ENCODE peak calls at places on chromosomes 11 and 22, in eight cellular contexts. One of them, this sample, is unnamed.

GRCh38 chr11:1749787-1750351 is 526 bp downstream of the IFITM10 start:
- DNase-seq in A549: no peak
- DNase-seq in tibial nerve: no peak
- DNase-seq in heart left ventricle: no peak
- DNase-seq in IMR-90: peak
- DNase-seq in uterus: no peak
- DNase-seq in stomach: no peak
- DNase-seq in prostate gland: no peak
- DNase-seq in this sample: peak

GRCh38 chr11:102305352-102306047 is 11.8 kb upstream of the BIRC3 start:
- DNase-seq in A549: no peak
- DNase-seq in tibial nerve: no peak
- DNase-seq in heart left ventricle: no peak
- DNase-seq in IMR-90: no peak
- DNase-seq in uterus: no peak
- DNase-seq in stomach: no peak
- DNase-seq in prostate gland: no peak
- DNase-seq in this sample: no peak

GRCh38 chr22:36775589-36775965 is 342 bp downstream of the IFT27 start:
- DNase-seq in A549: no peak
- DNase-seq in tibial nerve: no peak
- DNase-seq in heart left ventricle: peak
- DNase-seq in IMR-90: peak
- DNase-seq in uterus: peak
- DNase-seq in stomach: peak
- DNase-seq in prostate gland: peak
- DNase-seq in this sample: peak

GRCh38 chr11:43278302-43278956 is 33.4 kb upstream of the API5 start:
- DNase-seq in A549: peak
- DNase-seq in tibial nerve: no peak
- DNase-seq in heart left ventricle: no peak
- DNase-seq in IMR-90: peak
- DNase-seq in uterus: no peak
- DNase-seq in stomach: no peak
- DNase-seq in prostate gland: no peak
- DNase-seq in this sample: no peak

GRCh38 chr22:39808087-39808486 is 85.5 kb downstream of the ENTHD1 start:
- DNase-seq in A549: peak
- DNase-seq in tibial nerve: no peak
- DNase-seq in heart left ventricle: no peak
- DNase-seq in IMR-90: peak
- DNase-seq in uterus: no peak
- DNase-seq in stomach: no peak
- DNase-seq in prostate gland: no peak
- DNase-seq in this sample: no peak

GRCh38 chr11:33733978-33734377 is 2.2 kb downstream of the CD59 start:
- DNase-seq in A549: no peak
- DNase-seq in tibial nerve: no peak
- DNase-seq in heart left ventricle: no peak
- DNase-seq in IMR-90: no peak
- DNase-seq in uterus: no peak
- DNase-seq in stomach: no peak
- DNase-seq in prostate gland: no peak
- DNase-seq in this sample: no peak

GRCh38 chr11:5364214-5364613 is 12.9 kb downstream of the OR51B6 start:
- DNase-seq in A549: no peak
- DNase-seq in tibial nerve: no peak
- DNase-seq in heart left ventricle: no peak
- DNase-seq in IMR-90: peak
- DNase-seq in uterus: no peak
- DNase-seq in stomach: no peak
- DNase-seq in prostate gland: no peak
- DNase-seq in this sample: no peak

GRCh38 chr22:38041760-38042584 is 15.2 kb upstream of the PICK1 start:
- DNase-seq in A549: no peak
- DNase-seq in tibial nerve: no peak
- DNase-seq in heart left ventricle: no peak
- DNase-seq in IMR-90: no peak
- DNase-seq in uterus: no peak
- DNase-seq in stomach: no peak
- DNase-seq in prostate gland: no peak
- DNase-seq in this sample: no peak

GRCh38 chr22:22870577-22871398 is 16.8 kb upstream of the IGLL5 start:
- DNase-seq in A549: no peak
- DNase-seq in tibial nerve: no peak
- DNase-seq in heart left ventricle: no peak
- DNase-seq in IMR-90: no peak
- DNase-seq in uterus: no peak
- DNase-seq in stomach: no peak
- DNase-seq in prostate gland: no peak
- DNase-seq in this sample: no peak

GRCh38 chr22:22872722-22873708 is 14.6 kb upstream of the IGLL5 start:
- DNase-seq in A549: no peak
- DNase-seq in tibial nerve: no peak
- DNase-seq in heart left ventricle: no peak
- DNase-seq in IMR-90: no peak
- DNase-seq in uterus: no peak
- DNase-seq in stomach: no peak
- DNase-seq in prostate gland: no peak
- DNase-seq in this sample: no peak

GRCh38 chr22:22867996-22868715 is 19.5 kb upstream of the IGLL5 start:
- DNase-seq in A549: no peak
- DNase-seq in tibial nerve: no peak
- DNase-seq in heart left ventricle: no peak
- DNase-seq in IMR-90: no peak
- DNase-seq in uterus: no peak
- DNase-seq in stomach: no peak
- DNase-seq in prostate gland: no peak
- DNase-seq in this sample: no peak

GRCh38 chr22:22866381-22867111 is 21.1 kb upstream of the IGLL5 start:
- DNase-seq in A549: no peak
- DNase-seq in tibial nerve: no peak
- DNase-seq in heart left ventricle: no peak
- DNase-seq in IMR-90: no peak
- DNase-seq in uterus: no peak
- DNase-seq in stomach: no peak
- DNase-seq in prostate gland: no peak
- DNase-seq in this sample: no peak

DNA sequence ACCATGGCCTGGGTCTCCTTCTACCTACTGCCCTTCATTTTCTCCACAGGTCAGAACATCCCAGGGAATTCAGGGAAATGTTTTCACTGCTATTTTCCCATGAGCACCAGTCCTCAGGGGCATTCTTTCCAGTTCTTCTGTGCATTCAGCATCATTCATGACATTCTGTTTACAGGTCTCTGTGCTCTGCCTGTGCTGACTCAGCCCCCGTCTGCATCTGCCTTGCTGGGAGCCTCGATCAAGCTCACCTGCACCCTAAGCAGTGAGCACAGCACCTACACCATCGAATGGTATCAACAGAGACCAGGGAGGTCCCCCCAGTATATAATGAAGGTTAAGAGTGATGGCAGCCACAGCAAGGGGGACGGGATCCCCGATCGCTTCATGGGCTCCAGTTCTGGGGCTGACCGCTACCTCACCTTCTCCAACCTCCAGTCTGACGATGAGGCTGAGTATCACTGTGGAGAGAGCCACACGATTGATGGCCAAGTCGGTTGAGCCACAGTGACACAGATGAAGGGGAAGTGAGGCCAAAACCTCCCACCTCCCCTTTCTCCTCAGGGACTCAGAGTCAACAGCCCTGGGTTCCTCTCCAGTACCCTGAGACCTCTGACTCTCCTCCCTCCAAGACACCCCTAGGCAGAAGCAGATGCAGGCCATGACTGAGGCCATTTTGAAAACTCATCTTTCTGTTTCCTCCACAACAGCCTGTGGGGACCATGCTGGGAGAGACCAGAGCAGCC is 15.9 kb upstream of the IGLL5 start:
- DNase-seq in A549: no peak
- DNase-seq in tibial nerve: no peak
- DNase-seq in heart left ventricle: no peak
- DNase-seq in IMR-90: no peak
- DNase-seq in uterus: no peak
- DNase-seq in stomach: no peak
- DNase-seq in prostate gland: no peak
- DNase-seq in this sample: no peak
- H3K4me3 ChIP-seq in A549: no peak
- H3K4me3 ChIP-seq in tibial nerve: no peak
- H3K4me3 ChIP-seq in heart left ventricle: no peak
- H3K4me3 ChIP-seq in IMR-90: no peak
- H3K4me3 ChIP-seq in uterus: no peak
- H3K4me3 ChIP-seq in stomach: no peak
- H3K4me3 ChIP-seq in prostate gland: no peak
- H3K4me3 ChIP-seq in this sample: no peak

DNA sequence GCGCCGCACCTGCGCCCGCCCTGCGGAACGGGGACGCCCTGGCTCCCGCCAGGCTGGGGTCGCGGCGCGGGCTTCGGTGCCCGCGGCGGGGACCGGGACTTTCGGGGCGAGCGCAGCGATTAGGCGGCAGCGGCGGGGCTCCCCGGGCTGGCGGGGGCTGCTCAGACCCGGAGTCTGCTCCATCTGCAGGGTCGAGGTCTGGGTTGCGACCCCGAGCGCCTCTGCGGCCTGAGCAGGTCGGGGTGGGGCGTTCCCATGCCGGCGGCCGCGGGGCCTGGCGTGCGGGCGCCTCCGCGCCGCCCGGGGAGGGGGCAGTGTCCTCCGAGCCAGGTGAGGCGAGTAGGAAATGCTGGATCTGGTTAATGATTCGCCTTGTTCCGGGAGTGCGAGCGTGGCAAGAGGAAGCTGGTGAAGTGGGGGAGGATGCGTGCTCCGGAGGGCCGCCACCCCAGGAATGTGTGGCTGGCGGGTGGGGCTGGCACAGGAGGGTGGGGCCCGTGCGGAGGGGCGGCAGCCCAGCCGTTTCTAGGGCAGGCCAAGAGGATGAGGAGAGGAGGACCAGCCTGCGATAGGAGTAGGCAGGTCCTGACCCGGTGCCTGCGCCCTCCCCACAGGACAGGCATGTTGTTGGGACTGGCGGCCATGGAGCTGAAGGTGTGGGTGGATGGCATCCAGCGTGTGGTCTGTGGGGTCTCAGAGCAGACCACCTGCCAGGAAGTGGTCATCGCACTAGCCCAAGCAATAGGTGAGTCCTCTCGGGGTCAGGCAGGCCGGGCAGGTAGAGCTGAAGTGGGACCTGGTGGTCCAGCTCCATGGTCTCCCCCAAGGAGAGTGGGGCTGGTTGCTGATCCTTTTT is 606 bp downstream of the RASSF7 start:
- DNase-seq in A549: peak
- DNase-seq in tibial nerve: no peak
- DNase-seq in heart left ventricle: peak
- DNase-seq in IMR-90: no peak
- DNase-seq in uterus: no peak
- DNase-seq in stomach: peak
- DNase-seq in prostate gland: no peak
- DNase-seq in this sample: no peak
- TF ChIP-seq POLR2A in A549: no peak
- TF ChIP-seq POLR2A in tibial nerve: no peak
- TF ChIP-seq POLR2A in heart left ventricle: no peak
- TF ChIP-seq POLR2A in IMR-90: no peak
- TF ChIP-seq POLR2A in uterus: no peak
- TF ChIP-seq POLR2A in stomach: no peak
- TF ChIP-seq POLR2A in prostate gland: peak
- TF ChIP-seq POLR2A in this sample: no peak

GRCh38 chr11:123742778-123743177 is 1.3 kb upstream of the ZNF202 start:
- DNase-seq in A549: no peak
- DNase-seq in tibial nerve: no peak
- DNase-seq in heart left ventricle: no peak
- DNase-seq in IMR-90: no peak
- DNase-seq in uterus: no peak
- DNase-seq in stomach: no peak
- DNase-seq in prostate gland: no peak
- DNase-seq in this sample: no peak

GRCh38 chr11:123740787-123741158 is 687 bp downstream of the ZNF202 start:
- DNase-seq in A549: no peak
- DNase-seq in tibial nerve: no peak
- DNase-seq in heart left ventricle: peak
- DNase-seq in IMR-90: no peak
- DNase-seq in uterus: no peak
- DNase-seq in stomach: no peak
- DNase-seq in prostate gland: no peak
- DNase-seq in this sample: no peak

GRCh38 chr11:123745764-123746451 is 4.4 kb upstream of the ZNF202 start:
- DNase-seq in A549: no peak
- DNase-seq in tibial nerve: no peak
- DNase-seq in heart left ventricle: no peak
- DNase-seq in IMR-90: no peak
- DNase-seq in uterus: no peak
- DNase-seq in stomach: no peak
- DNase-seq in prostate gland: no peak
- DNase-seq in this sample: no peak

GRCh38 chr11:123741159-123741951 is at the start of gene ZNF202:
- DNase-seq in A549: peak
- DNase-seq in tibial nerve: peak
- DNase-seq in heart left ventricle: peak
- DNase-seq in IMR-90: peak
- DNase-seq in uterus: peak
- DNase-seq in stomach: peak
- DNase-seq in prostate gland: peak
- DNase-seq in this sample: peak

GRCh38 chr11:123742334-123742733 is 874 bp upstream of the ZNF202 start:
- DNase-seq in A549: no peak
- DNase-seq in tibial nerve: no peak
- DNase-seq in heart left ventricle: no peak
- DNase-seq in IMR-90: no peak
- DNase-seq in uterus: no peak
- DNase-seq in stomach: no peak
- DNase-seq in prostate gland: no peak
- DNase-seq in this sample: no peak
- H3K4me3 ChIP-seq in A549: peak
- H3K4me3 ChIP-seq in tibial nerve: peak
- H3K4me3 ChIP-seq in heart left ventricle: peak
- H3K4me3 ChIP-seq in IMR-90: peak
- H3K4me3 ChIP-seq in uterus: peak
- H3K4me3 ChIP-seq in stomach: peak
- H3K4me3 ChIP-seq in prostate gland: peak
- H3K4me3 ChIP-seq in this sample: peak

DNA sequence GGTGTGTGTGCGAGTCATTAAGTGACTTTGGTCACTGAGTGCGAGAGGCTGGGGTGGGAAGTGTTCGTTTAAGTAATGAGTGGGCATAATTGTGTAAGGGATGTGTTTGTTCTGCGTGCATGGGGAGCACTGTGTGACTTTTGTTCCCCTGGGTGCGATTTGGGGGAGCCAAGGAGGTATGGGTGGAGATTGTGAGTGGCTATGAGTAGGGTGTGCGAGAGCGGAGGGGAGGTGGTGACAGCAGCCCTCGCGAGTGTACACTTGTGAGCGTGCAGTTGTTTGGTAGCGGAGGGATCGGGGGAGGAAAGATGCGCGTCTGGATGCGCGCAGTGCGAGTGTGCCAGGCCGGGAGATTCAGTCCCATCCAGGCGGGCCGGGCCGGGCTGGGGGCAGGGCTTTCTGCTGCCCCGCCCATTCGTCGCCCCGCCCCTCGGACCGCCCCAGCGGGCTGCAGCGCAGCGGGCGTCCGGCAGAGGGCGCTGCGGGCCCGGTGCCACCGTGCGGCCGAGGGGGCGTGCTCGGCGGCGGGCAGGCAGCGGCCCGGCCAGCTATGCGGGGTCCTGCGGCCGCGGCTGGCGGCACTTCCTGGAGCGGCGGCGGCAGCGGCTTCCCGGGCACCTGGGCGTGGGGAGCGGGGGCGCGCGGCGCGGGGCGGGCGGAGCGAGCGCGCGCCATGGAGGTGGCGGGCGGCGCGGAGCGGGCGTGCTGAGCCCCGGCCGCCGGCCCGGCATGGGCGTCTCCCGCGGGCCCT is at the start of gene DGKZ:
- DNase-seq in A549: peak
- DNase-seq in tibial nerve: peak
- DNase-seq in heart left ventricle: peak
- DNase-seq in IMR-90: peak
- DNase-seq in uterus: peak
- DNase-seq in stomach: peak
- DNase-seq in prostate gland: peak
- DNase-seq in this sample: peak
- TF ChIP-seq POLR2A in A549: peak
- TF ChIP-seq POLR2A in tibial nerve: no peak
- TF ChIP-seq POLR2A in heart left ventricle: peak
- TF ChIP-seq POLR2A in IMR-90: no peak
- TF ChIP-seq POLR2A in uterus: peak
- TF ChIP-seq POLR2A in stomach: no peak
- TF ChIP-seq POLR2A in prostate gland: peak
- TF ChIP-seq POLR2A in this sample: peak

This sample was measured in gastrocnemius medialis.